ENCODE peak calls at places on chromosomes 12 and 14, in six cellular contexts. N is endothelial cell of umbilical vein, J is RWPE2, W is breast epithelium, T is thyroid gland, I is bronchial epithelial cell. Z is an unnamed sample. For H3K27me3, the result is how much of the 10 kb centered on the place peaks cover.

GRCh38 chr12:131698286-131698685 is 12.6 kb upstream of the SFSWAP start:
- DNase-seq in I (no peak), J (no peak), T (no peak), N (no peak), W (no peak), Z (no peak)

GRCh38 chr12:111257435-111257902 is 111.4 kb downstream of the PHETA1 start:
- DNase-seq in T (no peak), N (no peak), J (no peak), W (no peak), I (no peak), Z (no peak)

GRCh38 chr12:127176804-127177203 is 1090.2 kb upstream of the TMEM132C start:
- DNase-seq in N (no peak), T (no peak), J (no peak), I (no peak), W (no peak), Z (no peak)

GRCh38 chr12:28209782-28210181 is 19.5 kb downstream of the CCDC91 start:
- DNase-seq in W (no peak), I (no peak), J (no peak), T (no peak), N (no peak), Z (peak)

GRCh38 chr12:8508912-8509841 is 4.1 kb upstream of the CLEC4D start:
- DNase-seq in W (no peak), N (no peak), J (no peak), I (no peak), T (no peak), Z (no peak)

GRCh38 chr12:47082963-47083621 is 3.3 kb upstream of the AMIGO2 start:
- DNase-seq in I (peak), J (no peak), W (no peak), T (no peak), N (no peak), Z (peak)

GRCh38 chr12:75503866-75504265 is 7.5 kb downstream of the KRR1 start:
- DNase-seq in W (no peak), J (no peak), N (no peak), T (no peak), I (no peak), Z (no peak)

GRCh38 chr12:116556964-116557706 is 2.0 kb upstream of the MAP1LC3B2 start:
- DNase-seq in J (no peak), W (no peak), N (no peak), T (no peak), I (no peak), Z (peak)

GRCh38 chr12:12807970-12808702 is 5.0 kb upstream of the DDX47 start:
- DNase-seq in T (peak), N (peak), J (no peak), W (no peak), I (peak), Z (no peak)

GRCh38 chr12:120630139-120630895 is 10.1 kb upstream of the CABP1 start:
- DNase-seq in T (peak), N (no peak), I (no peak), J (no peak), W (no peak), Z (no peak)

GRCh38 chr14:37508500-37508899 is 86.5 kb downstream of the FOXA1 start:
- DNase-seq in J (no peak), T (no peak), W (no peak), N (no peak), I (no peak), Z (no peak)

GRCh38 chr12:113059071-113059595 is 2.6 kb downstream of the DTX1 start:
- DNase-seq in I (no peak), J (no peak), W (no peak), T (no peak), N (no peak), Z (no peak)

GRCh38 chr12:113058553-113058952 is 2.0 kb downstream of the DTX1 start:
- DNase-seq in J (no peak), I (no peak), N (no peak), T (no peak), W (no peak), Z (no peak)

GRCh38 chr12:113061061-113061694 is 4.6 kb downstream of the DTX1 start:
- DNase-seq in T (peak), I (no peak), N (no peak), W (no peak), J (no peak), Z (no peak)

GRCh38 chr12:113062502-113063395 is 6.2 kb downstream of the DTX1 start:
- DNase-seq in T (no peak), W (no peak), N (no peak), I (no peak), J (no peak), Z (no peak)

GRCh38 chr12:113060336-113060960 is 3.9 kb downstream of the DTX1 start:
- DNase-seq in J (no peak), W (no peak), I (no peak), T (no peak), N (no peak), Z (no peak)
- H3K27me3 ChIP-seq in J (under half), W (under half), I (under half), T (under half), N (under half), Z (under half)

DNA sequence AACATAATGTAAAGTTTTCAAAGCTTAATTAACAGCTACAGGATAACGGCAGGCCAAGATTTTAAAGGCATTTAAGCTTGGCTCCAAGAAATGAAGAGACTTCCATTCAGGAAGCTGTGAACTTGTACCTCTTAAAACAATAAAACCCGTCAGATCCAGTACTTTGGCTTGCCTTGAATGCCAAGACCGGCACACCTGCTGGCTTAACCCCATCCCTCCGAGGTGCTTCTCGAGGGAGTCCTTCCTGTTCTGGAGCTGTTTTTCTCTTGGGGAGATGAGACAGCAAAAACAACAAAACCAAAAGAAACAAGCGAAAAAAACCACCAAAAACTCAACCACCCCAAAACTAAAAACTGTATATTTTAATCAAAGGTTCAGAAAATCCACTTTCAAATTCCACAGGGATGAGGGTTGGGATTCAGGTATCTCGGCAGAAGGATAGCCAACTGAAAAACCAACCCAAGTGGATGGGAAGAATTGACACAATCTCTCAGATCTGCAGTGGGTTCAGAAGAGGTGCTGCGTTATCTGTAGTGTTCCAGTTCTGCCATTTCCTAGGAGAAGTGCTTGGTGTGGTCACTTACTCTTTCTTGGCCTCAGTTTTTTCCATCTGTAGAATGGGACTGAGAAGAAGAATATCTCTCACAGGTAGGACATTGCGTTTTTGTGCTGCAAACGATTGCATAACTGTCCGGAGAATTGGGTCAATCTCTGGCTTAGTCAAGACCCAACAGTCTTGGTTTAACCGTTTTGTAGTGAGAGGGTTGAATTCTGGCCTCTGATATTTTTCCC is 420.1 kb downstream of the VRK1 start:
- DNase-seq in J (no peak), N (no peak), W (no peak), I (no peak), T (peak), Z (no peak)
- H3K27me3 ChIP-seq in J (half or more), N (under half), W (under half), I (under half), T (under half), Z (under half)

DNA sequence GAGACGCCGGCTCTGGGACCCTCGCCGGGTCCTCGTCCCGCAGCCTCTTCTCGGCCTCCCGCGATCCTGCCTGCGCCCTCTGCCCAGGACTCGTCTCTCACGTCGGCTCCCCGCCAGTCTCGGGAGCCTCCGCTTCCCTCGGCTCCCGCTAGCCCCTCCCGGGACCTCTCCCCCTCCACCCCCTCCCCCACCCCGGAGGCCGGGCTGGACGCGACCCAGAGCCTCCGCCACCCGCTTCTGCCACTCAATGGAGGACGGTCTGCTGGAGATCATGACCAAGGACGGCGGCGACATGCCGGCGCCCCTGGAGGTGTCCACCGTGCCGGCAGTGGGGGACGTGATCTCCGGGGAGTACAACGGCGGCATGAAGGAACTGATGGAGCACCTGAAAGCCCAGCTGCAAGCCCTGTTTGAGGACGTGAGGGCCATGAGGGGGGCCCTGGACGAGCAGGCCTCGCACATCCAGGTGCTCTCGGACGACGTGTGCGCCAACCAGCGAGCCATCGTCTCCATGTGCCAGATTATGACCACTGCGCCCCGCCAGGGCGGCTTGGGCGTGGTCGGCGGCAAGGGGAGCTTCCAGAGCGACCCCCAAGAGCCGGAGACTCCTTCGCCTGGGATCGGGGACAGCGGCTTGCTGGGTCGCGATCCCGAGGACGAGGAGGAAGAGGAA is 568 bp downstream of the CCDC184 start:
- DNase-seq in J (no peak), I (no peak), T (no peak), W (no peak), N (no peak), Z (no peak)
- H3K27me3 ChIP-seq in J (under half), I (under half), T (under half), W (under half), N (half or more), Z (under half)

GRCh38 chr12:106213721-106214121 is 34.1 kb downstream of the CKAP4 start:
- DNase-seq in J (no peak), N (peak), I (no peak), W (no peak), T (no peak), Z (no peak)
- H3K27me3 ChIP-seq in J (under half), N (under half), I (under half), W (under half), T (under half), Z (under half)

GRCh38 chr12:3222306-3222705 is 145.1 kb downstream of the TSPAN9 start:
- DNase-seq in J (no peak), W (no peak), N (no peak), I (no peak), T (no peak), Z (no peak)

GRCh38 chr12:3220382-3221321 is 143.5 kb downstream of the TSPAN9 start:
- DNase-seq in N (no peak), J (no peak), T (no peak), I (no peak), W (no peak), Z (no peak)

GRCh38 chr12:3223601-3224529 is 146.7 kb downstream of the TSPAN9 start:
- DNase-seq in I (no peak), T (no peak), W (no peak), N (no peak), J (no peak), Z (no peak)

GRCh38 chr12:3224530-3224903 is 147.3 kb downstream of the TSPAN9 start:
- DNase-seq in I (no peak), J (no peak), W (no peak), N (no peak), T (no peak), Z (no peak)

GRCh38 chr12:3222935-3223334 is 145.8 kb downstream of the TSPAN9 start:
- DNase-seq in W (no peak), T (no peak), J (no peak), I (no peak), N (no peak), Z (no peak)
- H3K27me3 ChIP-seq in W (under half), T (under half), J (under half), I (under half), N (under half), Z (under half)

DNA sequence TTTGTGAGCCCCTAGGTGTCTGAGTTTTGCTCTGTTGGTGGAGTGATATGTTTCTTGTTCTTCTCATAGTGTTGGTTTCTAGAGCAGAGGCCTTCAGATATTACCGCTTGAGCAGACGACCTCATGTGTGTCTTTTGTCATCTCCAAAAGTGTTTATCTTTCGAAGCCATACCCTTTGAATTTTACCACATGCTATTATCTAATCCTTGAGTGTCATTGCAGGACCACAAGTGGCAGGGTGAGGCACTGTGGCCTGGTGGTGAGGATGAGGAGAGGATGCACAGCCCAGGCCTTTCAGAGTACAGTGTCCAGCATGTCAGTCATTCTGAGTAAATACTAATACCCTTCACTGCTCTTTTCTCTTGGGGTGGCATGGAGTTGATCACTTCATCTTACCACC is 57.2 kb upstream of the CISTR start:
- DNase-seq in N (no peak), J (no peak), T (no peak), I (no peak), W (no peak), Z (no peak)
- H3K27me3 ChIP-seq in N (under half), J (under half), T (under half), I (under half), W (under half), Z (under half)

GRCh38 chr14:71905860-71906259 is 26.4 kb upstream of the RGS6 start:
- DNase-seq in W (no peak), T (no peak), J (no peak), I (no peak), N (no peak), Z (no peak)

GRCh38 chr14:71908141-71908540 is 24.1 kb upstream of the RGS6 start:
- DNase-seq in N (no peak), I (peak), W (no peak), T (peak), J (no peak), Z (no peak)

GRCh38 chr14:71905031-71905430 is 27.2 kb upstream of the RGS6 start:
- DNase-seq in J (no peak), N (no peak), W (no peak), I (no peak), T (no peak), Z (no peak)
- H3K27me3 ChIP-seq in J (half or more), N (under half), W (under half), I (under half), T (under half), Z (under half)

GRCh38 chr12:104222981-104223380 is 7.4 kb downstream of the TXNRD1 start:
- DNase-seq in T (no peak), N (no peak), I (no peak), W (no peak), J (no peak), Z (no peak)

GRCh38 chr12:104219908-104220404 is 4.4 kb downstream of the TXNRD1 start:
- DNase-seq in W (no peak), I (peak), J (peak), N (peak), T (peak), Z (peak)

GRCh38 chr12:104219361-104219892 is 3.8 kb downstream of the TXNRD1 start:
- DNase-seq in J (no peak), I (peak), N (peak), T (no peak), W (no peak), Z (peak)

GRCh38 chr12:104218935-104219334 is 3.4 kb downstream of the TXNRD1 start:
- DNase-seq in J (no peak), T (no peak), I (peak), W (no peak), N (peak), Z (peak)

DNA sequence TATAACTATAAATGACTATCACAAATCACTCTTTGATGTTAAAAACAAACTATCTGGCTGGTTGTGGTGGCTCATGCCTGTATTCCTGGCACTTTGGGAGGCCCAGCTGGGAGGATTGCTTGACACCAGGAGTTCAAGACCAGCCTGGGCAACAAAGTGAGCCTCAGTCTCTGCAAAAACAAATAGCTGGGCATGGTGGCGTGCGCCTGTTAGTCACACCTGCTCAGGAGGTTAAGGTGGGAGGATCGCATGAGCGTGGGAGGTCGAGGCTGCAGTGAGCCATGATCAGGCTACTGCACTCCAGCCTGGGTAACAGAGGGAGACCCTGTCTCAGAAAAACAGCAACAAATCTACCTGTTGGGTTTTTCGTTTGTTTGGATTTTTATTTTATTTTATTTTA is 5.4 kb downstream of the TXNRD1 start:
- DNase-seq in N (no peak), T (no peak), W (no peak), J (no peak), I (no peak), Z (no peak)
- H3K27me3 ChIP-seq in N (under half), T (under half), W (under half), J (under half), I (under half), Z (under half)